ENCODE peak calls at places on chromosomes 16 and 17, in five cellular contexts. E is anterior cingulate cortex; M is T-helper 1 cell; R is T-helper 9 cell; H is stimulated activated CD4-positive, alpha-beta T cell treated with anti-CD3 and anti-CD28 coated beads, Interleukin-1b, Interleukin-23, amount 100 ng/mL, for 4 hours. V is an unnamed sample.

GRCh38 chr17:7294614-7295153 is at the start of gene YBX2:
- DNase-seq in E (no peak), M (peak; percentile 68), R (peak; percentile 66), H (peak; percentile 71), V (peak; percentile 37)

GRCh38 chr17:33778505-33779398 is 476.3 kb upstream of the CCL2 start:
- DNase-seq in E (peak; percentile 11), M (no peak), R (peak; percentile 4), H (peak; percentile 2), V (peak; percentile 29)

GRCh38 chr17:28686296-28686695 is 24.3 kb downstream of the SUPT6H start:
- DNase-seq in E (no peak), M (no peak), R (no peak), H (no peak), V (no peak)

GRCh38 chr17:49557204-49558024 is 18.3 kb upstream of the NXPH3 start:
- DNase-seq in E (no peak), M (no peak), R (no peak), H (no peak), V (no peak)

GRCh38 chr17:49995055-49995738 is at the start of gene DLX3:
- DNase-seq in E (no peak), M (no peak), R (no peak), H (no peak), V (peak; percentile 34)

GRCh38 chr17:32931686-32932085 is 3.7 kb downstream of the TMEM98 start:
- DNase-seq in E (no peak), M (no peak), R (no peak), H (no peak), V (no peak)

GRCh38 chr17:74866198-74866835 is 6.5 kb downstream of the FDXR start:
- DNase-seq in E (no peak), M (no peak), R (no peak), H (no peak), V (no peak)

GRCh38 chr16:50267651-50268050 is 1.3 kb downstream of the ADCY7 start:
- DNase-seq in E (no peak), M (no peak), R (no peak), H (no peak), V (no peak)

GRCh38 chr17:57135748-57136342 is 50.8 kb downstream of the AKAP1 start:
- DNase-seq in E (no peak), M (no peak), R (no peak), H (no peak), V (no peak)

GRCh38 chr17:83153681-83154310 is 74.4 kb downstream of the METRNL start:
- DNase-seq in E (no peak), M (no peak), R (no peak), H (no peak), V (no peak)

GRCh38 chr16:12920739-12921138 is 19.3 kb downstream of the SHISA9 start:
- DNase-seq in E (no peak), M (no peak), R (no peak), H (no peak), V (no peak)

GRCh38 chr16:51881731-51882130 is 665.2 kb downstream of the TOX3 start:
- DNase-seq in E (no peak), M (no peak), R (no peak), H (no peak), V (no peak)

GRCh38 chr16:46573008-46573833 is 48.0 kb downstream of the SHCBP1 start:
- DNase-seq in E (no peak), M (no peak), R (no peak), H (no peak), V (no peak)

GRCh38 chr16:77434365-77435239 is at the start of gene ADAMTS18:
- DNase-seq in E (no peak), M (no peak), R (no peak), H (no peak), V (no peak)

GRCh38 chr17:40466298-40466971 is 23.2 kb downstream of the IGFBP4 start:
- DNase-seq in E (no peak), M (no peak), R (no peak), H (no peak), V (no peak)

GRCh38 chr17:40530988-40531971 is 29.9 kb upstream of the TNS4 start:
- DNase-seq in E (no peak), M (peak; percentile 42), R (peak; percentile 49), H (peak; percentile 85), V (no peak)

GRCh38 chr17:77819497-77819896 is 139.0 kb upstream of the TNRC6C start:
- DNase-seq in E (no peak), M (no peak), R (no peak), H (no peak), V (no peak)

GRCh38 chr17:42010898-42011516 is 6.2 kb downstream of the DNAJC7 start:
- DNase-seq in E (no peak), M (no peak), R (no peak), H (no peak), V (no peak)

GRCh38 chr17:15917439-15918027 is 27.4 kb upstream of the ADORA2B start:
- DNase-seq in E (no peak), M (no peak), R (no peak), H (no peak), V (no peak)

GRCh38 chr17:70499067-70499786 is 329.9 kb downstream of the KCNJ2 start:
- DNase-seq in E (no peak), M (no peak), R (no peak), H (no peak), V (no peak)